ENCODE peak calls at places on chromosomes 11 and 22, in four cellular contexts. One of them, this sample, is unnamed.
A peak's percentile ranks its signal among the peaks of the same experiment; 100 is the strongest.

GRCh38 chr11:27514558-27514957 is 8.0 kb upstream of the LIN7C start:
- DNase-seq in upper lobe of right lung: no peak
- DNase-seq in hepatocyte: no peak
- DNase-seq in H9: no peak
- DNase-seq in this sample: no peak

GRCh38 chr11:46710821-46711269 is 8.2 kb upstream of the F2 start:
- DNase-seq in hepatocyte: no peak
- DNase-seq in upper lobe of right lung: no peak
- DNase-seq in H9: no peak
- DNase-seq in this sample: no peak

GRCh38 chr11:62017878-62018642 is 50.6 kb upstream of the FTH1 start:
- DNase-seq in upper lobe of right lung: no peak
- DNase-seq in H9: no peak
- DNase-seq in hepatocyte: no peak
- DNase-seq in this sample: no peak

GRCh38 chr11:128694618-128695481 is 978 bp downstream of the FLI1 start:
- DNase-seq in hepatocyte: no peak
- DNase-seq in upper lobe of right lung: peak; percentile 78
- DNase-seq in H9: peak; percentile 55
- DNase-seq in this sample: no peak

GRCh38 chr11:133064152-133064877 is 468.0 kb downstream of the OPCML start:
- DNase-seq in upper lobe of right lung: peak; percentile 85
- DNase-seq in H9: peak; percentile 88
- DNase-seq in hepatocyte: peak; percentile 91
- DNase-seq in this sample: no peak

GRCh38 chr11:102850973-102851745 is 7.8 kb upstream of the MMP3 start:
- DNase-seq in H9: no peak
- DNase-seq in upper lobe of right lung: no peak
- DNase-seq in hepatocyte: no peak
- DNase-seq in this sample: peak; percentile 67

GRCh38 chr11:125370561-125371389 is 125.3 kb downstream of the FEZ1 start:
- DNase-seq in upper lobe of right lung: peak; percentile 49
- DNase-seq in H9: no peak
- DNase-seq in hepatocyte: no peak
- DNase-seq in this sample: no peak

GRCh38 chr22:48491451-48491941 is 1336.2 kb downstream of the BRD1 start:
- DNase-seq in H9: peak; percentile 49
- DNase-seq in upper lobe of right lung: peak; percentile 58
- DNase-seq in hepatocyte: peak; percentile 13
- DNase-seq in this sample: no peak

GRCh38 chr11:2268911-2269600 is 1.3 kb downstream of the ASCL2 start:
- DNase-seq in hepatocyte: peak; percentile 79
- DNase-seq in H9: peak; percentile 69
- DNase-seq in upper lobe of right lung: peak; percentile 87
- DNase-seq in this sample: peak; percentile 73

GRCh38 chr22:43118953-43119458 is 8.5 kb downstream of the BIK start:
- DNase-seq in upper lobe of right lung: no peak
- DNase-seq in H9: no peak
- DNase-seq in hepatocyte: no peak
- DNase-seq in this sample: no peak

GRCh38 chr11:62352355-62353336 is 15.4 kb downstream of the ASRGL1 start:
- DNase-seq in hepatocyte: no peak
- DNase-seq in upper lobe of right lung: no peak
- DNase-seq in H9: no peak
- DNase-seq in this sample: no peak

GRCh38 chr11:47271961-47272661 is 2.2 kb downstream of the MADD start:
- DNase-seq in H9: no peak
- DNase-seq in upper lobe of right lung: no peak
- DNase-seq in hepatocyte: no peak
- DNase-seq in this sample: no peak

GRCh38 chr11:63212742-63213141 is 30.7 kb downstream of the SLC22A25 start:
- DNase-seq in H9: no peak
- DNase-seq in upper lobe of right lung: no peak
- DNase-seq in hepatocyte: peak; percentile 26
- DNase-seq in this sample: peak; percentile 26

GRCh38 chr11:91527380-91528030 is 697.1 kb upstream of the FAT3 start:
- DNase-seq in upper lobe of right lung: no peak
- DNase-seq in H9: peak; percentile 38
- DNase-seq in hepatocyte: no peak
- DNase-seq in this sample: no peak

GRCh38 chr22:46977656-46978343 is 215.3 kb downstream of the TBC1D22A start:
- DNase-seq in H9: peak; percentile 31
- DNase-seq in upper lobe of right lung: no peak
- DNase-seq in hepatocyte: no peak
- DNase-seq in this sample: no peak

GRCh38 chr11:72522186-72522585 is 87.9 kb upstream of the CLPB start:
- DNase-seq in upper lobe of right lung: no peak
- DNase-seq in H9: no peak
- DNase-seq in hepatocyte: no peak
- DNase-seq in this sample: no peak

GRCh38 chr11:67119577-67120391 is 721 bp downstream of the KDM2A start:
- DNase-seq in upper lobe of right lung: peak; percentile 67
- DNase-seq in H9: no peak
- DNase-seq in hepatocyte: peak; percentile 67
- DNase-seq in this sample: peak; percentile 26

GRCh38 chr11:46611526-46612304 is 5.3 kb downstream of the HARBI1 start:
- DNase-seq in upper lobe of right lung: no peak
- DNase-seq in H9: no peak
- DNase-seq in hepatocyte: no peak
- DNase-seq in this sample: no peak

GRCh38 chr22:27573280-27573711 is 228.3 kb downstream of the MN1 start:
- DNase-seq in upper lobe of right lung: no peak
- DNase-seq in H9: no peak
- DNase-seq in hepatocyte: no peak
- DNase-seq in this sample: no peak

GRCh38 chr11:11081786-11082185 is 223.9 kb upstream of the ZBED5 start:
- DNase-seq in upper lobe of right lung: no peak
- DNase-seq in H9: peak; percentile 54
- DNase-seq in hepatocyte: no peak
- DNase-seq in this sample: no peak

GRCh38 chr22:30351226-30351625 is 5.5 kb downstream of the SF3A1 start:
- DNase-seq in H9: no peak
- DNase-seq in hepatocyte: no peak
- DNase-seq in upper lobe of right lung: no peak
- DNase-seq in this sample: no peak

GRCh38 chr11:102117472-102118113 is 7.3 kb downstream of the YAP1 start:
- DNase-seq in H9: no peak
- DNase-seq in hepatocyte: no peak
- DNase-seq in upper lobe of right lung: no peak
- DNase-seq in this sample: no peak

GRCh38 chr11:92211576-92212167 is 12.9 kb upstream of the FAT3 start:
- DNase-seq in hepatocyte: peak; percentile 68
- DNase-seq in upper lobe of right lung: no peak
- DNase-seq in H9: peak; percentile 62
- DNase-seq in this sample: no peak

GRCh38 chr11:108886608-108887007 is 221.7 kb downstream of the DDX10 start:
- DNase-seq in upper lobe of right lung: no peak
- DNase-seq in H9: no peak
- DNase-seq in hepatocyte: no peak
- DNase-seq in this sample: peak; percentile 25

GRCh38 chr22:17769716-17770082 is 4.6 kb downstream of the BID start:
- DNase-seq in upper lobe of right lung: no peak
- DNase-seq in H9: no peak
- DNase-seq in hepatocyte: no peak
- DNase-seq in this sample: no peak

GRCh38 chr11:2797181-2797711 is 88.3 kb downstream of the CDKN1C start:
- DNase-seq in H9: peak; percentile 28
- DNase-seq in hepatocyte: no peak
- DNase-seq in upper lobe of right lung: peak; percentile 48
- DNase-seq in this sample: no peak

GRCh38 chr11:19200410-19201201 is 1.2 kb downstream of the CSRP3 start:
- DNase-seq in H9: no peak
- DNase-seq in upper lobe of right lung: no peak
- DNase-seq in hepatocyte: no peak
- DNase-seq in this sample: peak; percentile 71

GRCh38 chr11:119436715-119437114 is 13.7 kb upstream of the THY1 start:
- DNase-seq in upper lobe of right lung: no peak
- DNase-seq in H9: no peak
- DNase-seq in hepatocyte: no peak
- DNase-seq in this sample: no peak

GRCh38 chr22:41650821-41651220 is 29.7 kb downstream of the XRCC6 start:
- DNase-seq in H9: no peak
- DNase-seq in upper lobe of right lung: no peak
- DNase-seq in hepatocyte: no peak
- DNase-seq in this sample: no peak

GRCh38 chr11:69170704-69171103 is 15.0 kb downstream of the SMIM38 start:
- DNase-seq in H9: no peak
- DNase-seq in hepatocyte: no peak
- DNase-seq in upper lobe of right lung: peak; percentile 61
- DNase-seq in this sample: no peak

GRCh38 chr11:128716231-128716630 is 22.4 kb downstream of the FLI1 start:
- DNase-seq in hepatocyte: peak; percentile 38
- DNase-seq in upper lobe of right lung: no peak
- DNase-seq in H9: no peak
- DNase-seq in this sample: no peak

GRCh38 chr11:2304156-2305139 is 2.6 kb downstream of the TSPAN32 start:
- DNase-seq in H9: peak; percentile 31
- DNase-seq in upper lobe of right lung: peak; percentile 61
- DNase-seq in hepatocyte: no peak
- DNase-seq in this sample: no peak

GRCh38 chr11:25377466-25377865 is 880.6 kb downstream of the LUZP2 start:
- DNase-seq in H9: no peak
- DNase-seq in upper lobe of right lung: no peak
- DNase-seq in hepatocyte: no peak
- DNase-seq in this sample: no peak

GRCh38 chr22:30481711-30482110 is 9.9 kb upstream of the SEC14L3 start:
- DNase-seq in upper lobe of right lung: no peak
- DNase-seq in hepatocyte: no peak
- DNase-seq in H9: no peak
- DNase-seq in this sample: no peak

GRCh38 chr11:20621679-20622078 is 22.3 kb downstream of the SLC6A5 start:
- DNase-seq in hepatocyte: no peak
- DNase-seq in upper lobe of right lung: no peak
- DNase-seq in H9: peak; percentile 64
- DNase-seq in this sample: no peak

GRCh38 chr11:71212871-71213559 is 39.4 kb downstream of the SHANK2 start:
- DNase-seq in upper lobe of right lung: peak; percentile 32
- DNase-seq in H9: no peak
- DNase-seq in hepatocyte: peak; percentile 28
- DNase-seq in this sample: no peak

GRCh38 chr22:29156507-29156906 is 49.2 kb upstream of the EMID1 start:
- DNase-seq in hepatocyte: peak; percentile 28
- DNase-seq in upper lobe of right lung: peak; percentile 51
- DNase-seq in H9: peak; percentile 72
- DNase-seq in this sample: no peak
- TF ChIP-seq CTCF in hepatocyte: peak; percentile 14
- TF ChIP-seq CTCF in upper lobe of right lung: no peak
- TF ChIP-seq CTCF in H9: peak; percentile 54
- TF ChIP-seq CTCF in this sample: no peak

GRCh38 chr11:122344281-122344680 is 228.3 kb upstream of the BLID start:
- DNase-seq in hepatocyte: no peak
- DNase-seq in H9: no peak
- DNase-seq in upper lobe of right lung: no peak
- DNase-seq in this sample: peak; percentile 28

GRCh38 chr11:122339661-122340060 is 223.6 kb upstream of the BLID start:
- DNase-seq in H9: no peak
- DNase-seq in upper lobe of right lung: no peak
- DNase-seq in hepatocyte: no peak
- DNase-seq in this sample: no peak

GRCh38 chr11:122340607-122341006 is 224.6 kb upstream of the BLID start:
- DNase-seq in hepatocyte: no peak
- DNase-seq in upper lobe of right lung: no peak
- DNase-seq in H9: no peak
- DNase-seq in this sample: no peak

GRCh38 chr11:122342089-122342749 is 226.2 kb upstream of the BLID start:
- DNase-seq in upper lobe of right lung: no peak
- DNase-seq in hepatocyte: no peak
- DNase-seq in H9: no peak
- DNase-seq in this sample: peak; percentile 43

DNA sequence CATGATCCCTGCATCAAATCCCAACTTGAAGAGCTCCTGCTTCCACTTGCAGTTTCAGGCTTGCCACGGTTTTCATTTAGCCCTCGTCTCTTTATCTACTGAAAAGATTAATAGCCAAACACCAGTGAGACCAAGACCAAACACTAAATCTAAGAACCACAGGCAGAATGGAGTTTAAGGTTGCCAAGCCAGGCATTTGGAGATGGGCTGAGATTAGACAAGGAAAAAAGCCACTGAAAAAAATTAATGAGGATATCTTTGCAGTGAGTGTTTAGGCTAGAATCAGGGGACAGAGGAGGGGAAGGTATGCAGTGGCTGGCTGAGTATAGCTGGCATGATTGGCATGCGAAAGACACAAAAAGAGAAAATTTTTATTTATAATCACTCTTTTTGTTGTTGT is 227.2 kb upstream of the BLID start:
- DNase-seq in hepatocyte: no peak
- DNase-seq in H9: no peak
- DNase-seq in upper lobe of right lung: no peak
- DNase-seq in this sample: no peak
- H3K27ac ChIP-seq in hepatocyte: peak overlapping the region; percentile 21
- H3K27ac ChIP-seq in H9: no peak overlapping the region
- H3K27ac ChIP-seq in upper lobe of right lung: no peak overlapping the region
- H3K27ac ChIP-seq in this sample: peak overlapping the region; percentile 54

DNA sequence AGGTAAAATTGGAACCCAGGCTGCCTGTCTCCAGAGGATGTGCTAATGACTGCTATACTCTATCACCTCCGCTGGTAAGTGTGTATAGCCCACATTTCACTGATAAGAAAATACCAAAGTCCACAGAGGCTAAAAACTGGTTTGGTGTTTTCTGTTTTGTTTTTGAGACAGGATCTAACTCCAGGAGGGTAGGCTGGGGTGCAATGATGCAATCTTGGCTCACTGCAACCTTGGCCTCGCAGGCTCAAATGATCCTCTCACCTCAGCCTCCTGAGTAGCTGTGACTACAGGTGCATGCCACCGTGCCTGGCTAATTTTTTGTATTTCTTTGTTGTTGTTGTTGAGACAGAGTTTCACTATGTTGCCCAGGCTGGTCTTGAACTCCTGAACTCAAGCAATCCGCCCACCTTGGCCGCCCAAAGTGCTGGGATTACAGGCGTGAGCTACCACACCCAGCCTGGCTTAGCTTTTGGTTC is 409.8 kb downstream of the LARGE1 start:
- DNase-seq in hepatocyte: peak; percentile 11
- DNase-seq in H9: no peak
- DNase-seq in upper lobe of right lung: no peak
- DNase-seq in this sample: no peak
- TF ChIP-seq CTCF in hepatocyte: no peak
- TF ChIP-seq CTCF in H9: no peak
- TF ChIP-seq CTCF in upper lobe of right lung: no peak
- TF ChIP-seq CTCF in this sample: no peak

GRCh38 chr22:38239101-38239761 is 33.6 kb downstream of the TMEM184B start:
- DNase-seq in hepatocyte: peak; percentile 71
- DNase-seq in H9: no peak
- DNase-seq in upper lobe of right lung: peak; percentile 74
- DNase-seq in this sample: peak; percentile 77
- H3K27ac ChIP-seq in hepatocyte: peak overlapping the region; percentile 90
- H3K27ac ChIP-seq in H9: no peak overlapping the region
- H3K27ac ChIP-seq in upper lobe of right lung: peak overlapping the region; percentile 79
- H3K27ac ChIP-seq in this sample: peak overlapping the region; percentile 98